ENCODE peak calls at places on chromosomes 16 and 17, in six cellular contexts. G is mesendoderm, S is IMR-90, N is H9, Y is trophoblast cell, K is mesenchymal stem cell. H is an unnamed sample.
A peak's percentile ranks its signal among the peaks of the same experiment; 100 is the strongest.

GRCh38 chr17:65131946-65132345 is 5.2 kb upstream of the RGS9 start:
- DNase-seq in K (peak; percentile 87), N (no peak), G (no peak), Y (no peak), S (peak; percentile 97), H (no peak)

GRCh38 chr16:67445441-67445912 is 14.6 kb downstream of the HSD11B2 start:
- DNase-seq in N (no peak), S (no peak), K (no peak), G (no peak), Y (no peak), H (no peak)

GRCh38 chr16:86449377-86450095 is 60.8 kb upstream of the FOXF1 start:
- DNase-seq in K (no peak), N (no peak), Y (no peak), G (no peak), S (no peak), H (no peak)

GRCh38 chr16:21283521-21284289 is 5.6 kb upstream of the CRYM start:
- DNase-seq in N (peak; percentile 86), S (peak; percentile 25), K (peak; percentile 21), G (peak; percentile 73), Y (no peak), H (peak; percentile 72)

GRCh38 chr16:10754941-10755340 is 11.3 kb downstream of the NUBP1 start:
- DNase-seq in G (no peak), K (peak; percentile 55), Y (no peak), N (no peak), S (peak; percentile 82), H (no peak)

GRCh38 chr17:15236281-15237105 is 28.6 kb downstream of the PMP22 start:
- DNase-seq in N (peak; percentile 31), G (peak; percentile 43), K (peak; percentile 66), Y (no peak), S (peak; percentile 23), H (no peak)

GRCh38 chr17:73980517-73980916 is 223.0 kb upstream of the RPL38 start:
- DNase-seq in N (no peak), Y (no peak), S (no peak), G (no peak), K (no peak), H (no peak)

GRCh38 chr16:69014811-69015210 is 90.6 kb upstream of the HAS3 start:
- DNase-seq in Y (no peak), K (no peak), N (no peak), S (no peak), G (no peak), H (no peak)

GRCh38 chr16:81431554-81432353 is 12.9 kb upstream of the CMIP start:
- DNase-seq in G (no peak), Y (peak; percentile 92), K (peak; percentile 26), S (peak; percentile 77), N (no peak), H (no peak)

GRCh38 chr16:6725634-6726331 is 606.9 kb upstream of the RBFOX1 start:
- DNase-seq in K (no peak), G (peak; percentile 15), N (no peak), S (no peak), Y (no peak), H (no peak)

GRCh38 chr17:32927724-32928526 is at the start of gene TMEM98:
- DNase-seq in S (peak; percentile 12), Y (no peak), N (peak; percentile 63), K (peak; percentile 29), G (peak; percentile 48), H (peak; percentile 42)

GRCh38 chr16:31868701-31869167 is 4.9 kb upstream of the ZNF267 start:
- DNase-seq in Y (peak; percentile 50), K (peak; percentile 76), N (peak; percentile 59), S (peak; percentile 72), G (peak; percentile 68), H (peak; percentile 67)

GRCh38 chr16:74271879-74272278 is 24.7 kb upstream of the PSMD7 start:
- DNase-seq in Y (no peak), S (peak; percentile 2), G (no peak), K (peak; percentile 14), N (no peak), H (no peak)

GRCh38 chr17:15255713-15256454 is 9.2 kb downstream of the PMP22 start:
- DNase-seq in N (no peak), S (peak; percentile 73), G (no peak), Y (peak; percentile 72), K (no peak), H (no peak)

GRCh38 chr17:22171631-22172030 is 479.3 kb downstream of the KCNJ18 start:
- DNase-seq in N (no peak), G (peak; percentile 83), K (no peak), Y (no peak), S (no peak), H (no peak)

GRCh38 chr16:66840883-66841282 is 3.3 kb upstream of the CA7 start:
- DNase-seq in G (no peak), K (no peak), N (no peak), S (no peak), Y (no peak), H (no peak)

GRCh38 chr17:27343972-27344607 is 50.2 kb downstream of the WSB1 start:
- DNase-seq in K (no peak), S (no peak), N (no peak), G (no peak), Y (no peak), H (no peak)

GRCh38 chr17:68326681-68327080 is 35.4 kb downstream of the ARSG start:
- DNase-seq in N (no peak), S (peak; percentile 21), Y (peak; percentile 60), K (peak; percentile 44), G (no peak), H (no peak)

GRCh38 chr17:64147110-64148016 is 17.4 kb upstream of the ERN1 start:
- DNase-seq in G (peak; percentile 44), N (no peak), Y (peak; percentile 77), K (peak; percentile 27), S (no peak), H (no peak)

GRCh38 chr16:75322706-75323105 is 71.3 kb upstream of the BCAR1 start:
- DNase-seq in S (peak; percentile 64), K (peak; percentile 66), Y (peak; percentile 61), N (no peak), G (no peak), H (no peak)

GRCh38 chr17:56064506-56064905 is 88.8 kb upstream of the ANKFN1 start:
- DNase-seq in N (peak; percentile 68), Y (peak; percentile 95), S (no peak), K (no peak), G (peak; percentile 70), H (no peak)

GRCh38 chr16:55154956-55155355 is 169.0 kb upstream of the IRX6 start:
- DNase-seq in G (no peak), N (no peak), S (no peak), Y (no peak), K (no peak), H (no peak)

GRCh38 chr17:83193336-83194188 is 114.2 kb downstream of the METRNL start:
- DNase-seq in Y (no peak), G (no peak), N (no peak), S (no peak), K (no peak), H (no peak)

GRCh38 chr16:7990864-7991263 is 599.4 kb downstream of the TMEM114 start:
- DNase-seq in S (no peak), K (no peak), Y (no peak), G (no peak), N (no peak), H (no peak)

GRCh38 chr17:51083976-51084375 is 36.7 kb downstream of the SPAG9 start:
- DNase-seq in S (no peak), Y (no peak), K (no peak), N (no peak), G (no peak), H (no peak)

GRCh38 chr16:3729161-3730112 is 12.1 kb upstream of the TRAP1 start:
- DNase-seq in K (no peak), Y (no peak), S (no peak), N (no peak), G (no peak), H (no peak)
- H3K23ac ChIP-seq in K (no peak overlapping the region), Y (no peak overlapping the region), S (no peak overlapping the region), N (no peak overlapping the region), G (no peak overlapping the region), H (peak overlapping the region; percentile 43)

GRCh38 chr17:79592198-79592597 is 18.7 kb downstream of the RBFOX3 start:
- DNase-seq in Y (no peak), S (no peak), K (no peak), G (no peak), N (no peak), H (no peak)
- H3K23ac ChIP-seq in Y (no peak overlapping the region), S (no peak overlapping the region), K (no peak overlapping the region), G (no peak overlapping the region), N (no peak overlapping the region), H (no peak overlapping the region)

DNA sequence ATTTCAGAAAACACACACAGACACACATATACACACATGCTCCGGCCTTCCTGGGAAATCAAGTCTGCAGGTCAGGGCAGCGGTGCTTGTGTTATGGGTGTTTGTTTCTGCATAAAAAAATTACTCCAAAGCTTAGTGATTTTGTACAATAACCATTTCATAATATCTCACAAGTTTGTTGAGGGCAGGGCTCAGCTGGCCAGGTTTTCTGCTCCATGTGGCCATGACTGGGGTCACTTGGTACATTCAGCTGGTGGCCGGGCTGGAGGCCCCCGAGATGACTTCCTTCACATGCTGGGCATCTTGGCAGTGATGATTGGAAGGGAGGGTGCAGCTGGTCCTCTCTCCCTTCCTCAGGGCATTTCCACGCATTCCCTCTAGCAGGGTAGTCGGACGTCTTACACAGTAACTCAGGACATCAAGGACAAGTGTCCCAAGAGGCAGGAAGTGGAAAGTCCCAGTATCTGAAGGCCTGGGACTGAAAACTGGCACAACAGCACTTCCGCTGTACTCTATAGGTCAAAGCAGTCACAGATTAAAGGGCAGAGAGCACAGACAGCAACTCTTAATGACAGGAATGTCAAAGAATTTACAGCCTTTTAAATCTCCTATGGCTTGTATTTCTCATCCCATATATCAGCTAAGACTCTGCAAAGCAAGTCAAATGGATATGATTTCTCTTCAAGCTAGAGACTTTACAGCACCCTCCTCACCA is 127.4 kb downstream of the ZNF18 start:
- DNase-seq in S (no peak), N (peak; percentile 5), Y (no peak), G (no peak), K (no peak), H (no peak)
- H3K23ac ChIP-seq in S (no peak overlapping the region), N (no peak overlapping the region), Y (no peak overlapping the region), G (no peak overlapping the region), K (no peak overlapping the region), H (no peak overlapping the region)

DNA sequence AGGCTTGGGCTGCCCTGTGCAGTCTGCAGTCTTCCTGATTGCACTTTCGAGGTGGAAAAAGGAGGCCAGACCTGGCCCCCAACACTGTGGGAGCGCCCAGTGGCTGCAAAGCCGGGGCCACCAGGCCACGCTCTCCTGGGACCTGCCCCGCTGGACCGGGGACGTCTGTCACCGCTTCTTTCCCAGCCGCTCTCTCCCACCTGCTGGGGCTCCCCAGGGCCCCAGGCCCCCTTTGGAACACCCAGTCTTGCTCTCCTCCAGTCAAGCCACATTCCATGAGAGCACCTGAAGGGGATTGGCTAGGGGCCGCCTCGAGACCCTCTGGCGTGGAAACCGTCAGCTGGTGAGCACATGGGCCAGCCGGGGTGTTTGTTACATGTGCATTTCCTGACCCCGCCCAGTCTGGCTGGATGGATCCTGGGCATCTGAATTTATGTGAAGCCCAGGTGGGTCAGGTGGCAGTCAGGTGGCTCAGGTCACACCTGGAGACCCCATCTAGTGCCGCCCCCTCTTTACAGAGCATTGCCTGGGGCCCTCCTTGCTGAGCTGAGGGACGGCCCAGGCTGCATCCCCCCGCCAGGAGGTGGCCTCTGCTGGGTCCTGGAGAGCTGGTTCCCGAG is 37.7 kb upstream of the CBFA2T3 start:
- DNase-seq in S (no peak), N (no peak), Y (no peak), G (no peak), K (no peak), H (no peak)
- H3K23ac ChIP-seq in S (no peak overlapping the region), N (no peak overlapping the region), Y (no peak overlapping the region), G (no peak overlapping the region), K (no peak overlapping the region), H (peak overlapping the region; percentile 81)